ENCODE peak calls at places on chromosomes 3 and 15, in eight cellular contexts. A, D, S, P, K, I, E and N are unnamed samples.

GRCh38 chr3:16550305-16550675 is 36.8 kb upstream of the RFTN1 start:
- DNase-seq in D (peak; percentile 48), A (no peak), K (peak; percentile 57), E (no peak), S (no peak), P (no peak), I (no peak), N (peak; percentile 37)

GRCh38 chr3:62757045-62757444 is 118.2 kb downstream of the CADPS start:
- DNase-seq in I (no peak), A (no peak), S (no peak), P (no peak), D (no peak), E (no peak), K (no peak), N (no peak)

GRCh38 chr15:40038267-40038653 is 721 bp downstream of the SRP14 start:
- DNase-seq in A (no peak), D (peak; percentile 42), P (no peak), E (peak; percentile 63), K (peak; percentile 70), I (no peak), S (no peak), N (peak; percentile 27)

GRCh38 chr15:28104326-28104725 is 5.2 kb upstream of the OCA2 start:
- DNase-seq in E (no peak), S (no peak), P (no peak), K (no peak), I (no peak), A (no peak), D (no peak), N (no peak)

GRCh38 chr3:128319741-128320141 is 146.9 kb downstream of the DNAJB8 start:
- DNase-seq in A (no peak), I (no peak), S (no peak), P (no peak), D (no peak), E (no peak), K (no peak), N (no peak)

GRCh38 chr3:126396536-126396935 is 1.8 kb downstream of the CFAP100 start:
- DNase-seq in A (no peak), I (no peak), S (no peak), P (no peak), K (no peak), D (no peak), E (no peak), N (no peak)

GRCh38 chr3:88773766-88774165 is 333.7 kb upstream of the EPHA3 start:
- DNase-seq in A (no peak), E (no peak), P (no peak), K (no peak), S (no peak), I (no peak), D (peak; percentile 77), N (peak; percentile 43)

GRCh38 chr3:189249987-189250386 is 78.2 kb downstream of the TPRG1 start:
- DNase-seq in S (no peak), E (no peak), A (no peak), D (no peak), I (no peak), P (no peak), K (peak; percentile 30), N (no peak)

GRCh38 chr3:100777271-100777670 is 68.0 kb downstream of the TFG start:
- DNase-seq in I (no peak), P (no peak), S (no peak), D (peak; percentile 74), A (no peak), K (no peak), E (peak; percentile 86), N (peak; percentile 60)